ENCODE peak calls at places on chromosome 20, in seven cellular contexts. One of them, this sample, is unnamed.

GRCh38 chr20:48463096-48463710 is 364.6 kb downstream of the PREX1 start:
- DNase-seq in ascending aorta: no peak
- DNase-seq in HL-60: no peak
- DNase-seq in psoas muscle: no peak
- DNase-seq in AG10803: no peak
- DNase-seq in astrocyte of the spinal cord: no peak
- DNase-seq in left ventricle myocardium inferior: no peak
- DNase-seq in this sample: peak

GRCh38 chr20:40892642-40893041 is 136.0 kb upstream of the TOP1 start:
- DNase-seq in astrocyte of the spinal cord: no peak
- DNase-seq in left ventricle myocardium inferior: no peak
- DNase-seq in psoas muscle: no peak
- DNase-seq in ascending aorta: no peak
- DNase-seq in AG10803: no peak
- DNase-seq in HL-60: no peak
- DNase-seq in this sample: no peak

GRCh38 chr20:48850257-48850656 is 22.5 kb upstream of the PREX1 start:
- DNase-seq in ascending aorta: no peak
- DNase-seq in HL-60: no peak
- DNase-seq in left ventricle myocardium inferior: no peak
- DNase-seq in AG10803: no peak
- DNase-seq in psoas muscle: no peak
- DNase-seq in astrocyte of the spinal cord: no peak
- DNase-seq in this sample: no peak

GRCh38 chr20:32189691-32190607 is 17.6 kb downstream of the PLAGL2 start:
- DNase-seq in HL-60: no peak
- DNase-seq in AG10803: peak
- DNase-seq in ascending aorta: no peak
- DNase-seq in astrocyte of the spinal cord: peak
- DNase-seq in psoas muscle: peak
- DNase-seq in left ventricle myocardium inferior: peak
- DNase-seq in this sample: peak

GRCh38 chr20:45020236-45020886 is 54.0 kb downstream of the STK4 start:
- DNase-seq in astrocyte of the spinal cord: no peak
- DNase-seq in AG10803: peak
- DNase-seq in ascending aorta: no peak
- DNase-seq in HL-60: peak
- DNase-seq in left ventricle myocardium inferior: no peak
- DNase-seq in psoas muscle: no peak
- DNase-seq in this sample: no peak

GRCh38 chr20:62473200-62473585 is 2.6 kb downstream of the GATA5 start:
- DNase-seq in astrocyte of the spinal cord: no peak
- DNase-seq in psoas muscle: no peak
- DNase-seq in ascending aorta: no peak
- DNase-seq in AG10803: no peak
- DNase-seq in HL-60: no peak
- DNase-seq in left ventricle myocardium inferior: no peak
- DNase-seq in this sample: no peak

GRCh38 chr20:34904202-34904621 is 27.8 kb downstream of the ACSS2 start:
- DNase-seq in AG10803: no peak
- DNase-seq in ascending aorta: no peak
- DNase-seq in psoas muscle: no peak
- DNase-seq in astrocyte of the spinal cord: no peak
- DNase-seq in HL-60: no peak
- DNase-seq in left ventricle myocardium inferior: no peak
- DNase-seq in this sample: no peak

GRCh38 chr20:33232486-33233072 is 3.2 kb upstream of the BPIFA1 start:
- DNase-seq in astrocyte of the spinal cord: no peak
- DNase-seq in AG10803: no peak
- DNase-seq in left ventricle myocardium inferior: no peak
- DNase-seq in ascending aorta: no peak
- DNase-seq in psoas muscle: no peak
- DNase-seq in HL-60: no peak
- DNase-seq in this sample: no peak

GRCh38 chr20:33474963-33475362 is 14.9 kb upstream of the CBFA2T2 start:
- DNase-seq in left ventricle myocardium inferior: no peak
- DNase-seq in AG10803: no peak
- DNase-seq in psoas muscle: no peak
- DNase-seq in ascending aorta: no peak
- DNase-seq in HL-60: no peak
- DNase-seq in astrocyte of the spinal cord: no peak
- DNase-seq in this sample: no peak

GRCh38 chr20:49398401-49399144 is 83.9 kb downstream of the KCNB1 start:
- DNase-seq in AG10803: no peak
- DNase-seq in astrocyte of the spinal cord: no peak
- DNase-seq in left ventricle myocardium inferior: no peak
- DNase-seq in ascending aorta: no peak
- DNase-seq in HL-60: no peak
- DNase-seq in psoas muscle: no peak
- DNase-seq in this sample: no peak

DNA sequence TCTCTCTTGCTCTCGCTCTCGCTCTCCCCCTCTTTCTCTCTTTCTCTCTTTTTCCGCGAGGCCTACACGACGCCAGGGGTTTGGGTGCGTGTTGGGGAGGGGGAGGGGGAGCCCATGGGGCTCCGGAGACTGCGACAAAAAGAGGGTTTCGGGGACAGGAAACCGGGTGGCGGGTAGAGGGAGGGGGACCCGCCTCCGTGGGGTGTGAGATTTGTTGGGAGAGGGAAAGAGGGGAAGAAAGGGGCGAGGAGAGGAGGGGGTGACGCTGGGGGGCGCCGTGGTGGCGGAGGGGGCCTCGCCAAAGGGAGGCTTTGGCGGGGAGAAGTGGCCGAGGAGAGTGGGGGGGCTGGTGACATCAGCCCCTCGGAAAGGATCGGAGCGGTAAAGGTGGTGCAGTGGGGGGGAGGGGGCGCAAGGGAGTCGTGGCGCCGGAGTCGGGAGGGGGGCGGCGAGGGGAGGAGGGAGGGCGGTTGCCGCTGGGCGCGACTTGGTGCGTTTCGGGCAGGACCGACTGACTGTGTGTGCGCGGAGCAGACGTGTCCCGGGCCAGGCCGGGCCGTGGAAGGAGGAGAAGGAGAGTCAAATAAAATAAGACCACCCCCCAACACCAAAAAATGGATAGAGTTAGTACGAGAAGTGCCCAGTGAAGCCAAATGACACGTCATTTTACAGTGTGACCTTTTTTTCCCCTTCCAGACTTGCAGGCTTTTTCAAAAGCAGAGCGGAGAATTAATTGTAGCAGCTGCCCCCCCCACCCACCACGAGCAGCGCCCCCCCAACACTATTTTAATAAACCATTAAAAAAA is 39.8 kb downstream of the GNAS start:
- DNase-seq in psoas muscle: peak
- DNase-seq in astrocyte of the spinal cord: peak
- DNase-seq in HL-60: peak
- DNase-seq in AG10803: peak
- DNase-seq in ascending aorta: peak
- DNase-seq in left ventricle myocardium inferior: peak
- DNase-seq in this sample: peak
- TF ChIP-seq CTCF in psoas muscle: no peak
- TF ChIP-seq CTCF in astrocyte of the spinal cord: peak
- TF ChIP-seq CTCF in HL-60: no peak
- TF ChIP-seq CTCF in AG10803: no peak
- TF ChIP-seq CTCF in ascending aorta: no peak
- TF ChIP-seq CTCF in left ventricle myocardium inferior: no peak
- TF ChIP-seq CTCF in this sample: no peak

DNA sequence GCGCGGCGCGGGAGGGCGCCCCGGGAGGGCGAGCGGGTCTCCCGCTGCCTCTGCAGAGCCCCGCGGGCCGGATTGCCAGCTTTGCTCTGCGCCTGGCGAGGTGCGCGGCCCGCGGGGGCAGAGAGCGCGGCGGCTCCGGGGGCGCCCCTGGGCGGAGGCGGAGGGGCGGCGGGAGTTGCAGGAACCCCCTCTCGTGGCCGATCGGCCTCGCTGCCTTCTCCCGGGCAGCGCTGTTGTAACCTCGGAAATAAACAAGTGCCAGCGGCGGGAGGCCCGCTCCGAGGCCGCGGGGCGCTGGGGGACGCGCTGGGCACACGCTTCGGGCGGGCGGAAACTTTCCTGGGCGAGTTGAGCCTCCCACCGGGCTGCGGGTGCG is 1.2 kb downstream of the CDH4 start:
- DNase-seq in psoas muscle: no peak
- DNase-seq in HL-60: no peak
- DNase-seq in astrocyte of the spinal cord: peak
- DNase-seq in ascending aorta: no peak
- DNase-seq in AG10803: peak
- DNase-seq in left ventricle myocardium inferior: no peak
- DNase-seq in this sample: peak
- TF ChIP-seq CTCF in psoas muscle: no peak
- TF ChIP-seq CTCF in HL-60: no peak
- TF ChIP-seq CTCF in astrocyte of the spinal cord: peak
- TF ChIP-seq CTCF in ascending aorta: no peak
- TF ChIP-seq CTCF in AG10803: peak
- TF ChIP-seq CTCF in left ventricle myocardium inferior: peak
- TF ChIP-seq CTCF in this sample: no peak

GRCh38 chr20:4780245-4780644 is 58.5 kb downstream of the PRND start:
- DNase-seq in HL-60: no peak
- DNase-seq in left ventricle myocardium inferior: no peak
- DNase-seq in astrocyte of the spinal cord: no peak
- DNase-seq in ascending aorta: no peak
- DNase-seq in AG10803: no peak
- DNase-seq in psoas muscle: no peak
- DNase-seq in this sample: no peak
- TF ChIP-seq CTCF in HL-60: no peak
- TF ChIP-seq CTCF in left ventricle myocardium inferior: no peak
- TF ChIP-seq CTCF in astrocyte of the spinal cord: no peak
- TF ChIP-seq CTCF in ascending aorta: no peak
- TF ChIP-seq CTCF in AG10803: no peak
- TF ChIP-seq CTCF in psoas muscle: no peak
- TF ChIP-seq CTCF in this sample: no peak

DNA sequence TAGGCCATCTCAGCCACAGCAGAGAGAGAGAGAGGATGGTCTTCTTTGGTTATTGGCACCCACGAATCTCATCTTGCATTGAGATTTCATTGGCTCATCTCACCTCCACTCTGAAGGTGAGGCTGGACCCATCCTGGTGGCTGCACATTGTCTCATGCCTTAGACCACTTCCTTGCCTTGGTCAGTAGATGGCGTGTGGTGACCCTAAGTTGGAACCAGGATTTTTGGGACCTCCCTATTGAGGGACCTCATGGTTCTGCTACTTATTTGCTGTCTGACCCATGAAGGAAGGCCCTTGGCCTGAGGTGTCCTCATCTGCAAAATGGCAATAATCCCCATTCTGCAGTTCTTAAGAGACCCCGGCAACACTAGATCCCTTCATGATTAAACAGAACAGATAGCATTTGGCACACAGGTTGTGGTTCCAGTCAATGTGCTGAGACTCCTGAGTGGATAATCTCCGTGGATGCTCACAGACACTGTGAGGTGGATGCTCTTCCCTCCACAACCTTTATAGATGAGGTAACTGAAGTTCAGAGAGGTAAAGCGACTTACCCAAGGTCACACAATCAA is 21.5 kb upstream of the AAR2 start:
- DNase-seq in AG10803: peak
- DNase-seq in HL-60: peak
- DNase-seq in ascending aorta: no peak
- DNase-seq in left ventricle myocardium inferior: no peak
- DNase-seq in astrocyte of the spinal cord: peak
- DNase-seq in psoas muscle: no peak
- DNase-seq in this sample: no peak
- TF ChIP-seq CTCF in AG10803: peak
- TF ChIP-seq CTCF in HL-60: peak
- TF ChIP-seq CTCF in ascending aorta: peak
- TF ChIP-seq CTCF in left ventricle myocardium inferior: peak
- TF ChIP-seq CTCF in astrocyte of the spinal cord: peak
- TF ChIP-seq CTCF in psoas muscle: peak
- TF ChIP-seq CTCF in this sample: peak

GRCh38 chr20:60214901-60215522 is 256.8 kb downstream of the CDH26 start:
- DNase-seq in ascending aorta: no peak
- DNase-seq in psoas muscle: no peak
- DNase-seq in left ventricle myocardium inferior: no peak
- DNase-seq in astrocyte of the spinal cord: no peak
- DNase-seq in HL-60: no peak
- DNase-seq in AG10803: peak
- DNase-seq in this sample: no peak
- TF ChIP-seq CTCF in ascending aorta: no peak
- TF ChIP-seq CTCF in psoas muscle: no peak
- TF ChIP-seq CTCF in left ventricle myocardium inferior: no peak
- TF ChIP-seq CTCF in astrocyte of the spinal cord: no peak
- TF ChIP-seq CTCF in HL-60: no peak
- TF ChIP-seq CTCF in AG10803: peak
- TF ChIP-seq CTCF in this sample: no peak

DNA sequence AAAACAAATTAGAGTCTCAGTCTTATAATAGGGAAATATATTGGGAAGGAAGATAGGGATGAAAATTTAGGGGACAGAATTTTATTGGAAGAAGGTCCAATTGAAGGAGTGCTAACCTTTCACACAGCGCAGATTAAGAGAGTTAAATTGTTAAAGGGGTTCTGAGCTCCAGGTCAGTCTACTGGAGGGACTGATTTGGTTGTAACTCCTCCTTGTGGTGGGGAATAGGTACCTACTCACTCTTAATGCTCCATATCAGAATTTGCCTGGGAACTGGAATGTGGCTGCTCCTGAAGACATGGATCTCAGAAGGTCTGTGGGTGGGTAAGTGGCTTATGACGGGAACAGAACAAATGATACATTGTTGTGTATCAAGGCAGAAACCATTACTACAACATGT is 143.5 kb downstream of the FLRT3 start:
- DNase-seq in HL-60: no peak
- DNase-seq in astrocyte of the spinal cord: no peak
- DNase-seq in left ventricle myocardium inferior: no peak
- DNase-seq in AG10803: no peak
- DNase-seq in ascending aorta: no peak
- DNase-seq in psoas muscle: no peak
- DNase-seq in this sample: no peak
- TF ChIP-seq CTCF in HL-60: no peak
- TF ChIP-seq CTCF in astrocyte of the spinal cord: peak
- TF ChIP-seq CTCF in left ventricle myocardium inferior: no peak
- TF ChIP-seq CTCF in AG10803: peak
- TF ChIP-seq CTCF in ascending aorta: no peak
- TF ChIP-seq CTCF in psoas muscle: no peak
- TF ChIP-seq CTCF in this sample: no peak

This sample was measured in glutamatergic neuron.